ENCODE peak calls at places on chromosomes 2 and 18, in five cellular contexts. M is body of pancreas; K is thyroid gland; P is CD8-positive, alpha-beta memory T cell; O is CD4-positive, alpha-beta T cell. Z is an unnamed sample.

GRCh38 chr2:74201596-74201995 is 3.2 kb downstream of the MTHFD2 start:
- DNase-seq in M (no peak), K (no peak), P (no peak), O (no peak), Z (no peak)

GRCh38 chr2:47026738-47027531 is 111.3 kb upstream of the MCFD2 start:
- DNase-seq in M (no peak), K (no peak), P (no peak), O (no peak), Z (no peak)

GRCh38 chr18:61322265-61322873 is 10.9 kb upstream of the CDH20 start:
- DNase-seq in M (peak; percentile 30), K (no peak), P (no peak), O (no peak), Z (peak; percentile 33)

GRCh38 chr18:13791181-13791580 is 32.8 kb upstream of the MC5R start:
- DNase-seq in M (no peak), K (no peak), P (no peak), O (no peak), Z (no peak)

GRCh38 chr2:57886196-57886786 is 160.3 kb upstream of the VRK2 start:
- DNase-seq in M (no peak), K (no peak), P (no peak), O (no peak), Z (no peak)

GRCh38 chr2:219681301-219682290 is 54.2 kb downstream of the SLC4A3 start:
- DNase-seq in M (no peak), K (no peak), P (no peak), O (no peak), Z (no peak)

GRCh38 chr2:241516520-241516965 is 8.2 kb upstream of the STK25 start:
- DNase-seq in M (no peak), K (no peak), P (no peak), O (no peak), Z (no peak)

GRCh38 chr18:63443820-63444219 is 21.5 kb upstream of the VPS4B start:
- DNase-seq in M (no peak), K (no peak), P (no peak), O (no peak), Z (no peak)

GRCh38 chr2:166042356-166042755 is 85.5 kb downstream of the SCN1A start:
- DNase-seq in M (no peak), K (no peak), P (no peak), O (no peak), Z (no peak)

GRCh38 chr2:208142925-208143799 is 2.8 kb downstream of the CRYGB start:
- DNase-seq in M (no peak), K (no peak), P (no peak), O (no peak), Z (no peak)

GRCh38 chr2:236440110-236440881 is 129.3 kb upstream of the ACKR3 start:
- DNase-seq in M (no peak), K (peak; percentile 90), P (no peak), O (no peak), Z (no peak)

GRCh38 chr2:128450211-128451015 is 131.7 kb upstream of the HS6ST1 start:
- DNase-seq in M (no peak), K (no peak), P (peak; percentile 26), O (no peak), Z (no peak)

GRCh38 chr18:1917546-1917945 is 653.8 kb downstream of the METTL4 start:
- DNase-seq in M (no peak), K (no peak), P (no peak), O (no peak), Z (no peak)

GRCh38 chr2:43044093-43044614 is 182.3 kb downstream of the ZFP36L2 start:
- DNase-seq in M (no peak), K (peak; percentile 36), P (no peak), O (no peak), Z (no peak)

GRCh38 chr2:112153179-112153490 is 14.9 kb downstream of the FBLN7 start:
- DNase-seq in M (no peak), K (no peak), P (no peak), O (no peak), Z (no peak)

GRCh38 chr2:161063074-161063945 is 96.9 kb upstream of the TANK start:
- DNase-seq in M (peak; percentile 79), K (peak; percentile 79), P (peak; percentile 71), O (peak; percentile 54), Z (peak; percentile 65)

GRCh38 chr2:40348665-40349064 is 103.2 kb downstream of the SLC8A1 start:
- DNase-seq in M (no peak), K (no peak), P (no peak), O (no peak), Z (no peak)

GRCh38 chr2:212264227-212264626 is 274.4 kb downstream of the ERBB4 start:
- DNase-seq in M (no peak), K (peak; percentile 25), P (no peak), O (no peak), Z (no peak)

GRCh38 chr2:18741888-18742287 is 152.5 kb upstream of the NT5C1B start:
- DNase-seq in M (no peak), K (no peak), P (no peak), O (no peak), Z (no peak)

GRCh38 chr18:22191346-22191710 is 21.9 kb downstream of the GATA6 start:
- DNase-seq in M (no peak), K (no peak), P (no peak), O (no peak), Z (no peak)

GRCh38 chr2:162196611-162197010 is 44.6 kb upstream of the GCG start:
- DNase-seq in M (no peak), K (no peak), P (no peak), O (no peak), Z (no peak)

GRCh38 chr2:96537734-96538486 is 1.4 kb downstream of the ARID5A start:
- DNase-seq in M (no peak), K (no peak), P (peak; percentile 83), O (peak; percentile 53), Z (no peak)

GRCh38 chr2:64989982-64990614 is 899 bp downstream of the SLC1A4 start:
- DNase-seq in M (peak; percentile 33), K (no peak), P (no peak), O (no peak), Z (peak; percentile 26)
- H3K27ac ChIP-seq in M (peak overlapping the region; percentile 90), K (no peak overlapping the region), P (no peak overlapping the region), O (no peak overlapping the region), Z (no peak overlapping the region)

GRCh38 chr2:105179469-105180372 is 61.8 kb upstream of the GPR45 start:
- DNase-seq in M (peak; percentile 16), K (peak; percentile 78), P (no peak), O (no peak), Z (no peak)

GRCh38 chr2:105175231-105175630 is 66.3 kb upstream of the GPR45 start:
- DNase-seq in M (no peak), K (peak; percentile 12), P (no peak), O (no peak), Z (no peak)

GRCh38 chr2:105176429-105176828 is 65.1 kb upstream of the GPR45 start:
- DNase-seq in M (no peak), K (peak; percentile 40), P (no peak), O (no peak), Z (no peak)

GRCh38 chr2:105177546-105178254 is 63.8 kb upstream of the GPR45 start:
- DNase-seq in M (no peak), K (peak; percentile 20), P (no peak), O (no peak), Z (no peak)

GRCh38 chr2:105177008-105177407 is 64.5 kb upstream of the GPR45 start:
- DNase-seq in M (no peak), K (no peak), P (no peak), O (no peak), Z (no peak)
- H3K27ac ChIP-seq in M (no peak overlapping the region), K (no peak overlapping the region), P (no peak overlapping the region), O (no peak overlapping the region), Z (no peak overlapping the region)

GRCh38 chr18:48534364-48534763 is 4.5 kb upstream of the CTIF start:
- DNase-seq in M (no peak), K (no peak), P (no peak), O (no peak), Z (no peak)
- H3K27ac ChIP-seq in M (no peak overlapping the region), K (no peak overlapping the region), P (no peak overlapping the region), O (no peak overlapping the region), Z (no peak overlapping the region)

GRCh38 chr2:175181104-175181876 is at the start of gene ATP5MC3:
- DNase-seq in M (peak; percentile 96), K (peak; percentile 94), P (peak; percentile 94), O (peak; percentile 86), Z (peak; percentile 97)
- H3K27ac ChIP-seq in M (peak within 1 kb of the TSS; percentile 64), K (peak within 1 kb of the TSS; percentile 71), P (peak within 1 kb of the TSS; percentile 82), O (peak within 1 kb of the TSS; percentile 49), Z (peak within 1 kb of the TSS; percentile 67)

DNA sequence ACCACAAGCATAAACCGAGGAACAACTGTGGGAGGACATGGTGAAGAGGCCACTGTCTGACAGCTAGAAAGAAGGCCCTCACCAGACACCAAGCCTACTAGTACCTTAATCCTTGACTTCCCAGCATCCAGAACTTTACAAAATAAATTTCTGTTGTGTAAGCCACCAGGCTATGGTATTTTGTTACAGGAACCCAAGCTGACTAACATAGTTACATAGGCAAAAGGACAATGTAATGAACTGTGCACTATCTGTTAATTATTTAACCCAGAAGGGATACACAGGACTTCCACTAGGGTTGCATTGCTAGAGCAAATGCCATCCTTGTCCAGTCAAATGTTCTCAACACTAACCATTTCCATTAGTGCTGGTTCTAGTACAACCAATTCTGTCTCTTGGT is 47.7 kb upstream of the DOK6 start:
- DNase-seq in M (no peak), K (no peak), P (no peak), O (no peak), Z (no peak)
- H3K27ac ChIP-seq in M (no peak overlapping the region), K (no peak overlapping the region), P (no peak overlapping the region), O (no peak overlapping the region), Z (no peak overlapping the region)

GRCh38 chr2:33477473-33478468 is 1.3 kb downstream of the RASGRP3 start:
- DNase-seq in M (peak; percentile 43), K (no peak), P (no peak), O (no peak), Z (peak; percentile 42)

GRCh38 chr2:33478968-33479691 is 2.7 kb downstream of the RASGRP3 start:
- DNase-seq in M (no peak), K (peak; percentile 55), P (no peak), O (no peak), Z (no peak)

GRCh38 chr2:33476793-33477190 is 343 bp downstream of the RASGRP3 start:
- DNase-seq in M (no peak), K (no peak), P (no peak), O (no peak), Z (no peak)

GRCh38 chr2:33475381-33476099 is 909 bp upstream of the RASGRP3 start:
- DNase-seq in M (peak; percentile 82), K (peak; percentile 85), P (peak; percentile 86), O (peak; percentile 78), Z (peak; percentile 89)

GRCh38 chr2:33476100-33476792 is at the start of gene RASGRP3:
- DNase-seq in M (peak; percentile 81), K (peak; percentile 95), P (peak; percentile 73), O (peak; percentile 40), Z (peak; percentile 81)
- H3K27ac ChIP-seq in M (peak within 1 kb of the TSS; percentile 88), K (peak within 1 kb of the TSS; percentile 94), P (peak within 1 kb of the TSS; percentile 91), O (peak within 1 kb of the TSS; percentile 87), Z (peak within 1 kb of the TSS; percentile 80)

GRCh38 chr18:48548404-48548771 is 9.6 kb downstream of the CTIF start:
- DNase-seq in M (no peak), K (no peak), P (no peak), O (no peak), Z (no peak)
- H3K27ac ChIP-seq in M (no peak overlapping the region), K (no peak overlapping the region), P (no peak overlapping the region), O (no peak overlapping the region), Z (no peak overlapping the region)

GRCh38 chr2:226898121-226898520 is 62.3 kb downstream of the RHBDD1 start:
- DNase-seq in M (no peak), K (no peak), P (no peak), O (no peak), Z (no peak)
- H3K27ac ChIP-seq in M (no peak overlapping the region), K (no peak overlapping the region), P (no peak overlapping the region), O (no peak overlapping the region), Z (no peak overlapping the region)